ENCODE peak calls at places on chromosomes 12 and 14, in seven cellular contexts. A, U, C, P, G, R and F are unnamed samples. For H3K4me1, the result is how much of the 10 kb centered on the place peaks cover.

GRCh38 chr12:32305163-32305562 is 94.2 kb upstream of the FGD4 start:
- DNase-seq in A (no peak), G (no peak), R (no peak), U (no peak), P (no peak), C (peak), F (no peak)

GRCh38 chr12:62866451-62867082 is 68.4 kb downstream of the PPM1H start:
- DNase-seq in G (peak), U (no peak), A (no peak), C (no peak), P (peak), R (no peak), F (no peak)

GRCh38 chr12:9706081-9706685 is 26.7 kb downstream of the CLECL1 start:
- DNase-seq in U (no peak), P (no peak), R (no peak), G (no peak), C (no peak), A (no peak), F (no peak)

GRCh38 chr12:54588110-54588831 is at the start of gene PPP1R1A:
- DNase-seq in A (peak), C (peak), P (peak), G (peak), U (no peak), R (peak), F (no peak)

GRCh38 chr14:69327507-69327906 is 67.5 kb downstream of the GALNT16 start:
- DNase-seq in C (no peak), R (no peak), U (no peak), G (no peak), A (no peak), P (no peak), F (no peak)

GRCh38 chr14:94445003-94445402 is 7.6 kb downstream of the SERPINA11 start:
- DNase-seq in C (no peak), R (no peak), G (no peak), P (no peak), U (no peak), A (no peak), F (no peak)

GRCh38 chr14:30885840-30886740 is 11.7 kb downstream of the COCH start:
- DNase-seq in G (no peak), U (no peak), P (no peak), R (no peak), C (no peak), A (no peak), F (no peak)

GRCh38 chr12:39427360-39427808 is 15.5 kb downstream of the KIF21A start:
- DNase-seq in R (no peak), U (no peak), G (no peak), C (no peak), A (no peak), P (no peak), F (no peak)

GRCh38 chr12:127779301-127780045 is 487.5 kb upstream of the TMEM132C start:
- DNase-seq in U (no peak), R (no peak), A (no peak), G (no peak), P (no peak), C (no peak), F (no peak)

GRCh38 chr14:88342980-88343379 is 19.9 kb upstream of the KCNK10 start:
- DNase-seq in A (no peak), R (no peak), G (no peak), P (no peak), C (no peak), U (no peak), F (no peak)

GRCh38 chr12:29807125-29807524 is 23.4 kb upstream of the TMTC1 start:
- DNase-seq in P (no peak), C (no peak), G (no peak), U (no peak), R (no peak), A (no peak), F (no peak)

DNA sequence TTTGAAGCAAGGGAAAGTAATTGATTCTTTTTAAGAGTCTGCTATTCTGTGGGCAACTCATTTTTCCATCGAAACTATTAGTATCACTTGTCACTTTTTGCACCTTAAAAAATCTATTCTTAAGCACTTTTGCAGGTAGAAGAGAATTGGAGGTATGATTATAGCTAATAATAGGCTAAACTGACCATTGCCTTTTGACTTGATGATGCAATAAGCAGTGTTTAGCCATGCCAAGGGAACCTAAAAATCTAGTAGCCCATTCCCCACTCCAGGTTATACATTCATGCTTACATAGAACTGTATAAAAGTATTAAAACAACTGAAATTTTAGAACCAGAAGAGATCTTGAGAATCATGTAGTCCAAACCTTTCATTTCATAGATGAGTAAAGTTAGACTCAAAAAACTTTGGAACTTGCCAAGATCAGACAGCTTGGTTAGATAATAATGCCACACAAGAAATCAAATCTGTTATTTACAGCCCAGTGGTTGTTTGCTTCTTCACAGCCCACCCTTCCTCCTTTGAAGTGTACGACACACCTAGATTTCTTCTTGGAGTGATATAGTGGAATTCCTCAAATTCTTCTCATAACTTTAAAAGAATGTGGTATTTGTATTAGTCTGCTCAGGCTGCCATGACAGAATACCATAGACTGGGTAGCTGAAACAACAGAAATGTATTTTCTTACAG is 21.7 kb upstream of the GARIN2 start:
- DNase-seq in P (no peak), C (no peak), G (no peak), A (no peak), U (no peak), R (no peak), F (no peak)
- H3K27ac ChIP-seq in P (no peak), C (no peak), G (no peak), A (no peak), U (no peak), R (no peak), F (no peak)

DNA sequence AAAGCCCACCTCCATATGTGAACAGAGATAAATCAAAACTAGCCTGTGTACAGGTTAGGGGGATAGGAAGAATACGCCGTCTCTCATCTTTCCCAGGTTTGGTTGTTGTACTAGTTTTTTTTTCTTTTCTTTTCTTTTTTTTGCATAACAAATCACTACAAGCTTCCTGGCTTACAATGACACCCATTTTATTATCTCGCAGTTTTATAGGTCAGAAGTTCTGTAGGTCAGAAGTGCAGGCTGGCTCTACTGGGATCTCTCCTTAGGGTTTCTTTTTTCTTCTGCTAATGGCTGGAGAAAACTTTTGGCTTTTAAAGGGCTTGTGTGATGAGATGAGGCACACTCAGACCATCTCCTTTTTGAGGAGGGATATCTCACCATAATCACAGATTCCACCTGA is 25.7 kb upstream of the CRY1 start:
- DNase-seq in G (no peak), A (no peak), P (no peak), R (no peak), U (no peak), C (no peak), F (no peak)
- H3K4me1 ChIP-seq in G (under half), A (under half), P (under half), R (under half), U (under half), C (under half), F (under half)

GRCh38 chr14:72305555-72305954 is 373.3 kb downstream of the RGS6 start:
- DNase-seq in C (no peak), G (no peak), U (no peak), P (no peak), A (no peak), R (no peak), F (no peak)
- H3K27ac ChIP-seq in C (no peak), G (no peak), U (no peak), P (no peak), A (no peak), R (no peak), F (no peak)

GRCh38 chr12:113221181-113221996 is at the start of gene TPCN1:
- DNase-seq in G (peak), U (peak), R (peak), C (peak), A (peak), P (peak), F (peak)
- H3K4me1 ChIP-seq in G (under half), U (half or more), R (under half), C (under half), A (under half), P (under half), F (under half)

GRCh38 chr12:120183211-120183631 is 11.3 kb downstream of the GCN1 start:
- DNase-seq in A (no peak), R (no peak), G (no peak), C (no peak), U (no peak), P (no peak), F (no peak)
- H3K27ac ChIP-seq in A (no peak), R (no peak), G (no peak), C (no peak), U (no peak), P (no peak), F (no peak)

GRCh38 chr12:52198454-52199215 is 6.8 kb upstream of the KRT80 start:
- DNase-seq in C (no peak), A (no peak), P (no peak), G (no peak), R (no peak), U (no peak), F (no peak)

GRCh38 chr12:52200783-52201519 is 9.1 kb upstream of the KRT80 start:
- DNase-seq in U (no peak), P (no peak), G (no peak), C (no peak), R (peak), A (no peak), F (no peak)

GRCh38 chr12:52197371-52198231 is 5.8 kb upstream of the KRT80 start:
- DNase-seq in R (no peak), P (no peak), A (no peak), U (no peak), G (no peak), C (no peak), F (no peak)

GRCh38 chr12:52200086-52200782 is 8.4 kb upstream of the KRT80 start:
- DNase-seq in R (peak), P (peak), G (peak), A (no peak), C (peak), U (no peak), F (no peak)

GRCh38 chr12:52199294-52199920 is 7.6 kb upstream of the KRT80 start:
- DNase-seq in C (peak), R (peak), G (no peak), A (peak), P (no peak), U (no peak), F (no peak)
- H3K4me1 ChIP-seq in C (under half), R (under half), G (under half), A (under half), P (under half), U (half or more), F (under half)

DNA sequence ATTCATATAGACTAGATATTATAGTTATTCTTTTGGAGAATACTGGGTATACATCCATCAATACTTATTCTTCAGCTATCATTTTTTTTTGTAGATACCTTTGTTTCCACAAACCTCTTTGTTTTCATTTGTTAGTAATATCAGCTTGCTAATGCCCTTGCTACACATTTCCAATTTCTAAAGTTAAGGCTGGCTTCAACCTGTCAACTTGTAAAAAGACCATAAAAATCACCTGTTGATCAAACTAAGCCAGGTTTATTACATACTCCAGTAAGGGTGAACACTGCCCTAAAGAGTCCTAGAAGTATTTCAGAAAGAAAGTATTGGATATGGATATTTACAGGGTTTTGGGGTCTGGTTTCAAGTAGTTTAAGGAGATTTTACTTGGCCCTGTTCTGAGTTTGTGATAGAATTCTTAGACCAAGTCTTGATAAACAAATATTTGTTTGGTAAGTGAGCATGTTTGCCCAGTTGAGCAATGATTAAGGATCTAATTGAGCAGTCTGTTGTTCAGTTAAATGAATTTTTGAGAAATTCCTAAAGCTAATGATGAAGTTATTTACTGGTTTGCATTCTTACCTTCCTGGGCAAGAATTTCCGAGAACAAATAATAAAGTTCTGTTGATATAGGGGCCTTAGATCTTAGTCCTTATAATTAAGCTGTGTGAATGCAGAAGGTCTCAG is 52.8 kb upstream of the LRTM2 start:
- DNase-seq in P (no peak), C (no peak), G (no peak), U (no peak), R (no peak), A (no peak), F (no peak)
- H3K27ac ChIP-seq in P (no peak), C (no peak), G (no peak), U (no peak), R (no peak), A (no peak), F (no peak)

GRCh38 chr12:124457287-124458219 is 109.9 kb downstream of the NCOR2 start:
- DNase-seq in G (no peak), U (peak), A (peak), R (peak), P (no peak), C (no peak), F (peak)

GRCh38 chr12:124458220-124458991 is 109.0 kb downstream of the NCOR2 start:
- DNase-seq in C (no peak), U (no peak), A (peak), G (no peak), R (peak), P (no peak), F (no peak)

GRCh38 chr12:124455336-124455735 is 112.1 kb downstream of the NCOR2 start:
- DNase-seq in A (peak), U (no peak), P (no peak), G (no peak), C (no peak), R (no peak), F (no peak)

GRCh38 chr12:124456133-124456651 is 111.2 kb downstream of the NCOR2 start:
- DNase-seq in P (no peak), C (no peak), A (peak), G (no peak), U (no peak), R (no peak), F (no peak)

DNA sequence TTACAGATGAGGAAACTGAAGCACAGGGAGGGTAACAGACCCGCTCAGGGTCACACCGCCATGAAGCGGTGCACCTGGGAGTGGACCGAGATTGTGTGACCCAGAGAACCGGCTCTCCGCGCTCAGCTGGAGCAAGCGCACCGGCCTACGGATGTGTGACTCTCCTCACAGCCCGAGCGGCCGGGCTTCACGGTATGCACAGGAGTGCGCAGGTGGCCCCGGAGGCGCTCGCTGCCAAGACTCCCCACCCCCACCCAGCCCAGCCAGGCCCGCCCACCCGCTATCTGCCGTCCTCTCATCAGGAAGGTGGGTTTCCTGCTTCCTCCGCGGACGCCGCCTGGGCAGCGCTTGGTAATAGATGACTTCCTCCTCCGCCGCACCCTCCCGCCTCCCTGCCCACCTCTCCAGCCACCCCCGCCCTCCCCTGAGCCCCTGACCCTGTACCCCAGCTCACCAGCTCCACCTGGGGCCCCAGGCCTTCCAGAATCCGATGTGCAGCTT is 110.7 kb downstream of the NCOR2 start:
- DNase-seq in C (no peak), U (peak), A (peak), R (no peak), P (no peak), G (no peak), F (peak)
- H3K4me1 ChIP-seq in C (under half), U (half or more), A (under half), R (under half), P (under half), G (under half), F (half or more)

DNA sequence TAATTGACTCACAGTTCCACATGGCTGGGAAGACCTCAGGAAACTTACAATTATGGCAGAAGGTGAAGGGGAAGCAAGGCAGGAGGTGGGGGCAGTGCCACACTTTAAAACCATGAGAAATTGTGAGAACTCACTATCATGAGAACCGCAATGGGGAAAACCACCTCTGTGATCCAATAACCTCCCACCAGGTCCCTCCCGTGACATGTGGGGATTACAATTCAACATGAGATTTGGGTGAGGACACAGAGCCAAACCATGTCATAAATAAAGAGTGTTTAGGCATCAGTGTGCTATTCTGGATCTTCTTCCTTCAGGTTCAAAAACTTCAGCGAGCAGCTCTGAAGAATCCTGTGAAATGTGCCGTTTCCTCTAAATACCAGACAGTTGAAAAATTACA is 9.7 kb downstream of the DDX47 start:
- DNase-seq in A (no peak), U (no peak), G (no peak), C (no peak), R (no peak), P (no peak), F (no peak)
- H3K27ac ChIP-seq in A (no peak), U (no peak), G (no peak), C (peak), R (no peak), P (no peak), F (no peak)